ENCODE peak calls at places on chromosomes 2 and 18, in six cellular contexts. M, V, N, S, F and W are unnamed samples. For H3K4me1, the result is how much of the 10 kb centered on the place peaks cover.

GRCh38 chr2:25537526-25537925 is 135.9 kb downstream of the DTNB start:
- DNase-seq in M (no peak), V (no peak), N (no peak), S (no peak), F (no peak), W (no peak)

GRCh38 chr2:220779918-220780317 is 792.2 kb downstream of the EPHA4 start:
- DNase-seq in M (peak), V (no peak), N (no peak), S (no peak), F (no peak), W (no peak)

GRCh38 chr2:232658217-232658785 is 24.9 kb downstream of the EFHD1 start:
- DNase-seq in M (peak), V (peak), N (peak), S (no peak), F (no peak), W (no peak)

GRCh38 chr2:134250840-134251461 is 2.9 kb upstream of the MGAT5 start:
- DNase-seq in M (no peak), V (no peak), N (no peak), S (no peak), F (no peak), W (no peak)

GRCh38 chr2:43766006-43766405 is 7.8 kb upstream of the DYNC2LI1 start:
- DNase-seq in M (no peak), V (no peak), N (no peak), S (no peak), F (no peak), W (no peak)

GRCh38 chr2:85134255-85135065 is 1.3 kb downstream of the TCF7L1 start:
- DNase-seq in M (peak), V (peak), N (peak), S (peak), F (no peak), W (no peak)

GRCh38 chr2:50535971-50536759 is 495.8 kb downstream of the NRXN1 start:
- DNase-seq in M (peak), V (peak), N (peak), S (no peak), F (no peak), W (no peak)

GRCh38 chr2:70938580-70938938 is 2.9 kb downstream of the ATP6V1B1 start:
- DNase-seq in M (no peak), V (no peak), N (no peak), S (no peak), F (no peak), W (peak)

GRCh38 chr2:65846984-65847383 is 414.6 kb upstream of the SPRED2 start:
- DNase-seq in M (no peak), V (no peak), N (no peak), S (peak), F (no peak), W (no peak)

GRCh38 chr2:98382739-98383138 is 36.5 kb downstream of the CNGA3 start:
- DNase-seq in M (no peak), V (no peak), N (no peak), S (no peak), F (no peak), W (no peak)

GRCh38 chr2:43619511-43619910 is 17.5 kb upstream of the PLEKHH2 start:
- DNase-seq in M (no peak), V (no peak), N (no peak), S (no peak), F (no peak), W (no peak)

GRCh38 chr2:5042666-5043440 is 649.3 kb upstream of the SOX11 start:
- DNase-seq in M (no peak), V (no peak), N (no peak), S (no peak), F (no peak), W (no peak)

GRCh38 chr2:182716665-182716990 is 571 bp downstream of the DNAJC10 start:
- DNase-seq in M (no peak), V (no peak), N (no peak), S (no peak), F (no peak), W (no peak)

GRCh38 chr2:45288532-45288931 is 279.3 kb upstream of the SIX2 start:
- DNase-seq in M (peak), V (no peak), N (no peak), S (no peak), F (no peak), W (no peak)

GRCh38 chr2:101883860-101884259 is 107.9 kb upstream of the IL1R2 start:
- DNase-seq in M (peak), V (peak), N (peak), S (no peak), F (no peak), W (no peak)

GRCh38 chr2:219851801-219852481 is 224.5 kb downstream of the SLC4A3 start:
- DNase-seq in M (peak), V (no peak), N (no peak), S (no peak), F (no peak), W (no peak)

GRCh38 chr2:199457147-199458016 is at the start of gene SATB2:
- DNase-seq in M (peak), V (peak), N (peak), S (peak), F (no peak), W (no peak)

GRCh38 chr2:27966466-27966865 is 75.9 kb downstream of the BABAM2 start:
- DNase-seq in M (peak), V (no peak), N (no peak), S (peak), F (no peak), W (no peak)

GRCh38 chr2:239360008-239360407 is 40.8 kb downstream of the HDAC4 start:
- DNase-seq in M (no peak), V (no peak), N (no peak), S (peak), F (no peak), W (no peak)

GRCh38 chr2:22355816-22356433 is 1029.1 kb upstream of the KLHL29 start:
- DNase-seq in M (peak), V (peak), N (peak), S (peak), F (no peak), W (no peak)

GRCh38 chr18:63831080-63831788 is 56.0 kb downstream of the SERPINB7 start:
- DNase-seq in M (peak), V (no peak), N (peak), S (no peak), F (no peak), W (no peak)

GRCh38 chr2:28981620-28982371 is 698 bp downstream of the TOGARAM2 start:
- DNase-seq in M (peak), V (no peak), N (no peak), S (no peak), F (no peak), W (no peak)

GRCh38 chr2:197292614-197293013 is 18.0 kb downstream of the ANKRD44 start:
- DNase-seq in M (no peak), V (no peak), N (no peak), S (no peak), F (no peak), W (no peak)

GRCh38 chr2:65204461-65205230 is 23.0 kb upstream of the ACTR2 start:
- DNase-seq in M (no peak), V (peak), N (no peak), S (peak), F (no peak), W (no peak)

GRCh38 chr2:222899413-222900181 is 38.8 kb downstream of the ACSL3 start:
- DNase-seq in M (no peak), V (no peak), N (no peak), S (no peak), F (no peak), W (no peak)

GRCh38 chr2:109048159-109048558 is 59.1 kb upstream of the EDAR start:
- DNase-seq in M (no peak), V (no peak), N (no peak), S (no peak), F (no peak), W (no peak)

GRCh38 chr2:181742908-181743722 is 62.8 kb upstream of the NEUROD1 start:
- DNase-seq in M (peak), V (peak), N (peak), S (no peak), F (no peak), W (no peak)

GRCh38 chr2:11377915-11378649 is 33.6 kb upstream of the ROCK2 start:
- DNase-seq in M (no peak), V (no peak), N (no peak), S (no peak), F (no peak), W (no peak)

GRCh38 chr2:97713296-97714083 is at the start of gene ZAP70:
- DNase-seq in M (no peak), V (no peak), N (no peak), S (peak), F (no peak), W (no peak)

GRCh38 chr2:174835797-174836255 is 71.6 kb upstream of the CHRNA1 start:
- DNase-seq in M (peak), V (no peak), N (peak), S (no peak), F (no peak), W (no peak)

GRCh38 chr18:32072321-32072720 is 19.4 kb upstream of the RNF138 start:
- DNase-seq in M (peak), V (no peak), N (no peak), S (no peak), F (no peak), W (no peak)

GRCh38 chr2:174634130-174635014 is 36.8 kb upstream of the WIPF1 start:
- DNase-seq in M (peak), V (no peak), N (peak), S (no peak), F (no peak), W (no peak)

GRCh38 chr2:104371084-104371483 is 482.8 kb upstream of the POU3F3 start:
- DNase-seq in M (no peak), V (no peak), N (no peak), S (no peak), F (no peak), W (no peak)

DNA sequence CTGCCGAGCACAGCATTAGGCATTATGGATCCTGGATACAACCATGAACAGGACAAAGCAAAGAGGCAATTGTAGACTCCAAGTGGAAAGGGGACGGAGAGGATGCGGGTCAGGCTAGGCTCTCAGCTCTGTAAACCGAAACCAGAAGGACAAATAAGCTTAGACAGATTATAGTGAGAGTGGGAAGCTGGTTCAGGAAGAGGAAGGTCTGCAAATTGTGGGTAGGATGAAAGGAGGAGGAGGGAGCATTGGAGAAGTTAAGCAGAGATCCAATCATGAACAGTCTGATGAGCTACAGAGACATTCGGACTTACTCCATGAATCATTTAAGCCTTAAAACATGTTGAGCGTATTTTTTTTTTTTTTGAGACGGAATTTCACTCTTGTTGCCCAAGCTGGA is 3.0 kb downstream of the MSH6 start:
- DNase-seq in M (no peak), V (no peak), N (no peak), S (no peak), F (no peak), W (no peak)
- H3K4me1 ChIP-seq in M (under half), V (under half), N (under half), S (under half), F (under half), W (under half)

GRCh38 chr2:105935048-105935447 is 190.3 kb downstream of the NCK2 start:
- DNase-seq in M (no peak), V (no peak), N (no peak), S (no peak), F (no peak), W (no peak)
- H3K4me1 ChIP-seq in M (under half), V (under half), N (under half), S (under half), F (under half), W (under half)

DNA sequence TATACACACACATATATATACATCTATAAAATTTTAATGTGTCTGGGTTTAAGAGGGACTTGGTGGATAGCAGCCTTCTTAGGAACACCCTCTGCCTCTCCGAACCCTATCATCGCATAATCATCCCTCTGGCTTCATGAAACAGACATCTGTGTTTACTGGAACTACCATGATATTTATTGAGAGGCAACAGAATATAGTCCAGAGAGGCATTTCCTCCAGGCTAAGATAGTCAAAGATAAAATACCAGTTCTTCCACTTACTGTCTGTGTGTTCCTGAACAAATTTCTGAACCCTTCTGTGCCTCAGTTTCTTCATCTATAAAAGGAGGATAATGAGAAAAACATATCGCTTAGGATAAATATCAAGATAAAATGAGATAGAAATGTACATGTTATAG is 239.1 kb upstream of the FANCL start:
- DNase-seq in M (no peak), V (no peak), N (no peak), S (no peak), F (no peak), W (no peak)
- H3K4me1 ChIP-seq in M (under half), V (under half), N (under half), S (under half), F (under half), W (under half)

GRCh38 chr2:240569523-240569997 is 1.3 kb downstream of the RNPEPL1 start:
- DNase-seq in M (no peak), V (no peak), N (no peak), S (peak), F (no peak), W (no peak)
- H3K4me1 ChIP-seq in M (under half), V (under half), N (under half), S (under half), F (under half), W (half or more)

GRCh38 chr2:168208652-168209051 is 38.7 kb downstream of the STK39 start:
- DNase-seq in M (no peak), V (no peak), N (peak), S (no peak), F (no peak), W (no peak)

GRCh38 chr2:168210216-168210897 is 37.0 kb downstream of the STK39 start:
- DNase-seq in M (peak), V (no peak), N (no peak), S (no peak), F (no peak), W (no peak)

GRCh38 chr2:168210898-168211570 is 36.4 kb downstream of the STK39 start:
- DNase-seq in M (peak), V (no peak), N (no peak), S (no peak), F (no peak), W (no peak)

GRCh38 chr2:168203762-168204693 is 43.4 kb downstream of the STK39 start:
- DNase-seq in M (no peak), V (peak), N (peak), S (no peak), F (no peak), W (no peak)

GRCh38 chr2:168207861-168208260 is 39.5 kb downstream of the STK39 start:
- DNase-seq in M (no peak), V (no peak), N (no peak), S (no peak), F (no peak), W (no peak)
- H3K4me1 ChIP-seq in M (under half), V (under half), N (under half), S (under half), F (under half), W (under half)

DNA sequence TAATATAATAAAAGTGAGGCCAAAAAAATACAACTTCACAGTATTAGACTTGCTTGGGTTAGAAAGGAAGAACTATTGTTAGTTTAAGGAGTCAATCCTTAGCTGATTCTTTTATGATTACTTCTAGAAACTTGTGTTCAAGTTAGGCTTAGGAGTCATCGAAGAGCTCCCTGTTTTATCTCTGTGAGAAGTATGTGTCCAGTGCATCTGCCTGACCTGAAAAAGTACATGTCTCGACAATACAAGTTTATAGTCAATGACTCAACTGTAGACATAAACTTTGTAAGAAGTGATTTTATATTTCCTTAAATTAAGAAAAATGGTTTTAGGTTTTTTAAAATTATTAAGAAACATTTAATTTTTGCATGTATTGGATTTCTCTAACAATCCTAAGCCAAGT is 571.2 kb downstream of the ZEB2 start:
- DNase-seq in M (peak), V (no peak), N (no peak), S (no peak), F (no peak), W (no peak)
- H3K4me1 ChIP-seq in M (half or more), V (under half), N (under half), S (under half), F (under half), W (under half)

DNA sequence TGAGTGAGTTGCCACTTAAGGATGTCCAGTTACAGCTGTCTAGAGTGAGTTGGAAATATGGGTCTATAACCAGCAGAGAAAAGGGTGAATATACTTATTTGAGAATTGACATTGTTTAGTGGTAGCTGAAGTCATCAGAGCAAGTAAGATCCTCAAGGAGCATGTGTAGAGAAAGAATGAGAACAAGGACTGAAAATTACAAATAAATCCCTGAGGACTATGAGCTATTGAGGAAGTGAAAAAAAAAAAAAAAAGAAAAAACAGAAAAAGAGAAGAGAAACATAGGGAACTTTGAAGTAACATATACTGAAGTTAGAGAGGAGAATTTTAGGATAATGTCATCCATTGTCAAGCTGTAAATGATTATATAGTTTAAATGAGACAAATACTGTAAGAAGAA is 134.0 kb upstream of the CCDC68 start:
- DNase-seq in M (no peak), V (no peak), N (no peak), S (no peak), F (no peak), W (no peak)
- H3K4me1 ChIP-seq in M (under half), V (under half), N (under half), S (under half), F (under half), W (under half)

GRCh38 chr2:127649100-127649611 is 3.2 kb downstream of the GPR17 start:
- DNase-seq in M (no peak), V (no peak), N (no peak), S (peak), F (no peak), W (no peak)
- H3K4me1 ChIP-seq in M (under half), V (under half), N (under half), S (under half), F (under half), W (under half)

DNA sequence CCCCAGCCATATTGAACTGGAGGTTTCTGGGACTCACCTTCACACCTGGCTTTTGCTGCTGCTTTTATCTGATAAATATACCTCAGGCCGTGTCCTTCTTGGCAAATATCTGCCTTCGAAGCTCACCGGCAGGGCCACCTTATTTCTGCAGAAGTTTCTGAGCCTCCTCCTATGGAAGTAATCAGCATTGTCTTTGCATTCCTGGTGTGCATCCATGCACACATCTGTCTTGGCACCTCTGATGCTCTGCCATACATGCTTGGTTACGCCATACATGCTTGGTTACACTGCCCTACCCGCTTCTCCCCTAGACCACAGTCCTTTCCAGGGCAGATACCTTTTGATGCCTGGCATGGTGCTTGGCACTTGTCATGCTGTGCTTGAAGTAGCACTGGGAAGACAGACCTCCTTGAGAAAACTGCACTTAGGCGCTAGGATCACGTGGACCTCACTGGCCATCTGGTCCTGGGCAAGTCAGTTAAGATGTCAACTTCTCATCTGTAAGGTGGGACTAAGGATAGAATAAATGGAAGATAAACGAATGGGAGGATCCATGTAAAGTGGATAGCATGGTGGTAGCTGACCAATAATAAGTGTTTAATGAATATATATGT is 66.8 kb downstream of the ZNF236 start:
- DNase-seq in M (no peak), V (no peak), N (no peak), S (no peak), F (no peak), W (no peak)
- H3K4me1 ChIP-seq in M (under half), V (under half), N (under half), S (under half), F (under half), W (under half)